ENCODE peak calls at places on chromosomes 6 and 20, in eight cellular contexts. A is AG04450, Y is lower lobe of right lung, W is small intestine, Z is heart left ventricle, E is uterus, C is mammary epithelial cell, Q is heart right ventricle. G is an unnamed sample.
A peak's percentile ranks its signal among the peaks of the same experiment; 100 is the strongest.

GRCh38 chr6:12516070-12516469 is 200.5 kb upstream of the PHACTR1 start:
- DNase-seq in A (no peak), Y (no peak), W (peak; percentile 78), Z (no peak), E (no peak), C (no peak), Q (peak; percentile 36), G (peak; percentile 49)

GRCh38 chr6:40779399-40779798 is 192.2 kb upstream of the LRFN2 start:
- DNase-seq in A (no peak), Y (no peak), W (no peak), Z (no peak), E (no peak), C (peak; percentile 67), Q (no peak), G (no peak)

GRCh38 chr6:48835421-48835958 is 627.6 kb downstream of the MMUT start:
- DNase-seq in A (no peak), Y (no peak), W (peak; percentile 0), Z (no peak), E (no peak), C (no peak), Q (no peak), G (no peak)

GRCh38 chr6:31293343-31293742 is 21.5 kb upstream of the HLA-C start:
- DNase-seq in A (no peak), Y (no peak), W (no peak), Z (no peak), E (no peak), C (peak; percentile 20), Q (no peak), G (no peak)

GRCh38 chr6:39452306-39452705 is 129.8 kb upstream of the KCNK16 start:
- DNase-seq in A (no peak), Y (no peak), W (no peak), Z (no peak), E (no peak), C (peak; percentile 62), Q (no peak), G (no peak)

GRCh38 chr6:151620179-151620578 is 126.4 kb downstream of the CCDC170 start:
- DNase-seq in A (no peak), Y (no peak), W (no peak), Z (no peak), E (no peak), C (no peak), Q (no peak), G (no peak)

GRCh38 chr20:23659989-23660837 is 22.5 kb upstream of the CST3 start:
- DNase-seq in A (peak; percentile 41), Y (no peak), W (no peak), Z (peak; percentile 62), E (no peak), C (no peak), Q (peak; percentile 47), G (no peak)

GRCh38 chr6:138537090-138537489 is 37.8 kb upstream of the NHSL1 start:
- DNase-seq in A (no peak), Y (no peak), W (no peak), Z (no peak), E (no peak), C (no peak), Q (no peak), G (no peak)

GRCh38 chr20:25058797-25059486 is 1.0 kb upstream of the ACSS1 start:
- DNase-seq in A (no peak), Y (no peak), W (no peak), Z (peak; percentile 68), E (peak; percentile 57), C (no peak), Q (peak; percentile 63), G (no peak)

GRCh38 chr6:154598403-154598802 is 87.9 kb upstream of the CNKSR3 start:
- DNase-seq in A (no peak), Y (no peak), W (no peak), Z (no peak), E (no peak), C (no peak), Q (no peak), G (no peak)

GRCh38 chr20:14453259-14453658 is 115.8 kb upstream of the FLRT3 start:
- DNase-seq in A (no peak), Y (no peak), W (no peak), Z (no peak), E (no peak), C (no peak), Q (no peak), G (no peak)

GRCh38 chr6:119112856-119113530 is 34.5 kb upstream of the FAM184A start:
- DNase-seq in A (no peak), Y (no peak), W (no peak), Z (no peak), E (no peak), C (no peak), Q (no peak), G (no peak)

GRCh38 chr20:8946036-8946926 is 122.6 kb upstream of the PLCB4 start:
- DNase-seq in A (no peak), Y (no peak), W (no peak), Z (no peak), E (no peak), C (no peak), Q (no peak), G (no peak)

GRCh38 chr6:5513393-5513792 is 252.1 kb downstream of the FARS2 start:
- DNase-seq in A (no peak), Y (no peak), W (no peak), Z (no peak), E (no peak), C (no peak), Q (no peak), G (no peak)

GRCh38 chr6:13338038-13338437 is 9.7 kb upstream of the TBC1D7 start:
- DNase-seq in A (no peak), Y (peak; percentile 61), W (no peak), Z (no peak), E (no peak), C (no peak), Q (no peak), G (no peak)

GRCh38 chr6:163414367-163415175 is at the start of gene QKI:
- DNase-seq in A (no peak), Y (peak; percentile 89), W (peak; percentile 39), Z (peak; percentile 92), E (peak; percentile 85), C (peak; percentile 76), Q (peak; percentile 89), G (peak; percentile 59)

GRCh38 chr20:21809961-21810523 is 104.6 kb downstream of the PAX1 start:
- DNase-seq in A (no peak), Y (no peak), W (no peak), Z (no peak), E (no peak), C (no peak), Q (no peak), G (no peak)

GRCh38 chr6:84766118-84766683 is 1.8 kb upstream of the TBX18 start:
- DNase-seq in A (no peak), Y (no peak), W (no peak), Z (peak; percentile 37), E (no peak), C (no peak), Q (no peak), G (no peak)
- H3K27me3 ChIP-seq in A (peaks cover 74% of the 10 kb centered on the region), Y (peaks cover 99% of the 10 kb centered on the region), W (peaks cover 54% of the 10 kb centered on the region), Z (peaks cover 95% of the 10 kb centered on the region), E (peaks cover 93% of the 10 kb centered on the region), C (peaks cover 73% of the 10 kb centered on the region), Q (peaks cover 97% of the 10 kb centered on the region), G (no peaks in the 10 kb centered on the region)

GRCh38 chr20:63828951-63829350 is 2.1 kb downstream of the ZBTB46 start:
- DNase-seq in A (no peak), Y (no peak), W (no peak), Z (no peak), E (no peak), C (no peak), Q (no peak), G (no peak)
- H3K4me3 ChIP-seq in A (peak overlapping the region; percentile 74), Y (peak overlapping the region; percentile 60), W (no peak overlapping the region), Z (peak overlapping the region; percentile 81), E (peak overlapping the region; percentile 88), C (no peak overlapping the region), Q (peak overlapping the region; percentile 73), G (no peak overlapping the region)

GRCh38 chr6:1254326-1254725 is 57.6 kb upstream of the FOXQ1 start:
- DNase-seq in A (no peak), Y (no peak), W (no peak), Z (no peak), E (no peak), C (no peak), Q (no peak), G (no peak)

GRCh38 chr6:1256435-1257008 is 55.4 kb upstream of the FOXQ1 start:
- DNase-seq in A (no peak), Y (no peak), W (no peak), Z (no peak), E (no peak), C (no peak), Q (no peak), G (no peak)

GRCh38 chr6:1257778-1258177 is 54.1 kb upstream of the FOXQ1 start:
- DNase-seq in A (no peak), Y (no peak), W (no peak), Z (no peak), E (no peak), C (no peak), Q (no peak), G (peak; percentile 67)

GRCh38 chr6:1253816-1254215 is 58.1 kb upstream of the FOXQ1 start:
- DNase-seq in A (no peak), Y (no peak), W (no peak), Z (no peak), E (no peak), C (no peak), Q (no peak), G (no peak)

GRCh38 chr6:1255646-1256365 is 56.1 kb upstream of the FOXQ1 start:
- DNase-seq in A (peak; percentile 13), Y (no peak), W (no peak), Z (no peak), E (no peak), C (no peak), Q (no peak), G (no peak)
- H3K27me3 ChIP-seq in A (peaks cover 3% of the 10 kb centered on the region), Y (no peaks in the 10 kb centered on the region), W (no peaks in the 10 kb centered on the region), Z (peaks cover 20% of the 10 kb centered on the region), E (no peaks in the 10 kb centered on the region), C (no peaks in the 10 kb centered on the region), Q (peaks cover 30% of the 10 kb centered on the region), G (no peaks in the 10 kb centered on the region)

GRCh38 chr20:20450461-20451027 is 82.6 kb downstream of the INSM1 start:
- DNase-seq in A (no peak), Y (no peak), W (no peak), Z (peak; percentile 66), E (no peak), C (no peak), Q (peak; percentile 43), G (no peak)

GRCh38 chr20:20454850-20455627 is 87.1 kb downstream of the INSM1 start:
- DNase-seq in A (no peak), Y (no peak), W (no peak), Z (no peak), E (no peak), C (no peak), Q (no peak), G (no peak)

GRCh38 chr20:20454367-20454766 is 86.5 kb downstream of the INSM1 start:
- DNase-seq in A (no peak), Y (no peak), W (no peak), Z (no peak), E (no peak), C (no peak), Q (no peak), G (no peak)

GRCh38 chr20:20448891-20449290 is 81.0 kb downstream of the INSM1 start:
- DNase-seq in A (no peak), Y (no peak), W (no peak), Z (no peak), E (no peak), C (no peak), Q (no peak), G (no peak)

DNA sequence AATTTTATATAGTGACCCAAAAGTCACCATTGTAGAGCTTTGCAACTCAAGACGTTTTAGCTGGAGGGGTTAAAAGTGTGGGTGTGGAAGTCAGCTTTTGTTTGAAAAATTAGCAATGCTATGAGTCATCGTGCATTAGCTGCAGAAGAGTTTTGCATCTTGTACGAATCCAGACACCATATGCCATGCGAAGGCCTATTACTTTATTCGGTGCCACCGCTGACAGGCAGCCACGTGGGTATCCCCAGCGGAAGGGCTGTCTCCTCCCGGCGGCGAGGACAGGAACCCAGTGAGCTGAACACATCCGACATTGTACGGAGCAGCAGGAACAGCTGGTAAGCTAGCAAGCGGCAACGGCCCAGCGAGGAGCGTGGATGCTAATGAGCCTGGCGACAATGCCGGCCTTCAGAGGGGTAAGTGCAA is 84.4 kb downstream of the INSM1 start:
- DNase-seq in A (peak; percentile 11), Y (peak; percentile 65), W (no peak), Z (peak; percentile 59), E (peak; percentile 27), C (peak; percentile 64), Q (peak; percentile 32), G (no peak)
- H3K4me3 ChIP-seq in A (peak overlapping the region; percentile 39), Y (peak overlapping the region; percentile 18), W (peak overlapping the region; percentile 22), Z (peak overlapping the region; percentile 33), E (no peak overlapping the region), C (no peak overlapping the region), Q (peak overlapping the region; percentile 12), G (no peak overlapping the region)